ENCODE peak calls at places on chromosome 20, in six cellular contexts. P is aorta, F is stromal cell of bone marrow, O is kidney epithelial cell, I is astrocyte of the spinal cord, Q is small intestine. R is an unnamed sample.

GRCh38 chr20:9981834-9982233 is 53.0 kb upstream of the ANKEF1 start:
- DNase-seq in Q (peak; percentile 59), I (no peak), F (no peak), P (no peak), O (no peak), R (no peak)

GRCh38 chr20:25309395-25310267 is 61.7 kb downstream of the PYGB start:
- DNase-seq in I (peak; percentile 86), Q (peak; percentile 85), F (peak; percentile 82), P (peak; percentile 78), O (peak; percentile 75), R (no peak)

GRCh38 chr20:33282991-33283555 is at the start of gene BPIFB1:
- DNase-seq in F (no peak), Q (no peak), P (peak; percentile 38), I (no peak), O (no peak), R (no peak)

GRCh38 chr20:63097336-63097831 is 90.6 kb upstream of the BHLHE23 start:
- DNase-seq in I (no peak), O (no peak), P (peak; percentile 55), F (no peak), Q (no peak), R (no peak)

GRCh38 chr20:13625241-13625981 is 13.3 kb downstream of the TASP1 start:
- DNase-seq in P (no peak), Q (no peak), I (no peak), F (no peak), O (no peak), R (no peak)

GRCh38 chr20:53734006-53734688 is 140.5 kb upstream of the ZNF217 start:
- DNase-seq in F (no peak), P (no peak), Q (no peak), O (no peak), I (no peak), R (no peak)

GRCh38 chr20:7665311-7665863 is 274.9 kb downstream of the HAO1 start:
- DNase-seq in O (no peak), P (no peak), Q (no peak), F (no peak), I (peak; percentile 49), R (no peak)

GRCh38 chr20:53077373-53078205 is 105.4 kb downstream of the TSHZ2 start:
- DNase-seq in P (no peak), F (no peak), I (peak; percentile 13), O (no peak), Q (peak; percentile 93), R (no peak)

GRCh38 chr20:14902432-14903089 is 565.1 kb upstream of the FLRT3 start:
- DNase-seq in O (no peak), I (no peak), F (no peak), P (no peak), Q (no peak), R (no peak)

GRCh38 chr20:41618807-41619294 is 674 bp upstream of the CHD6 start:
- DNase-seq in I (peak; percentile 4), P (no peak), O (no peak), Q (peak; percentile 25), F (no peak), R (peak; percentile 57)

GRCh38 chr20:31680286-31681127 is 42.2 kb downstream of the BCL2L1 start:
- DNase-seq in O (no peak), I (no peak), P (peak; percentile 2), F (no peak), Q (no peak), R (no peak)

GRCh38 chr20:3121271-3121911 is 36.9 kb upstream of the AVP start:
- DNase-seq in P (no peak), F (no peak), Q (no peak), O (no peak), I (no peak), R (no peak)

GRCh38 chr20:63118303-63118670 is 97.6 kb downstream of the YTHDF1 start:
- DNase-seq in F (no peak), I (no peak), O (no peak), Q (no peak), P (peak; percentile 44), R (no peak)

GRCh38 chr20:64142546-64142945 is 21.7 kb upstream of the MYT1 start:
- DNase-seq in I (no peak), O (no peak), Q (no peak), F (no peak), P (peak; percentile 24), R (no peak)

GRCh38 chr20:20360464-20360863 is 7.4 kb upstream of the INSM1 start:
- DNase-seq in Q (peak; percentile 67), O (peak; percentile 7), P (no peak), F (peak; percentile 59), I (peak; percentile 71), R (no peak)

GRCh38 chr20:12287575-12287974 is 369.9 kb downstream of the BTBD3 start:
- DNase-seq in O (peak; percentile 16), Q (no peak), F (no peak), P (no peak), I (no peak), R (no peak)

GRCh38 chr20:50331469-50332251 is 141.0 kb downstream of the CEBPB start:
- DNase-seq in P (peak; percentile 51), Q (no peak), F (no peak), I (no peak), O (no peak), R (no peak)

GRCh38 chr20:38460040-38460623 is 12.5 kb upstream of the RALGAPB start:
- DNase-seq in F (peak; percentile 30), P (peak; percentile 2), O (peak; percentile 87), Q (peak; percentile 95), I (peak; percentile 88), R (no peak)

GRCh38 chr20:16595376-16595775 is 22.1 kb upstream of the KIF16B start:
- DNase-seq in I (no peak), Q (no peak), O (no peak), F (no peak), P (no peak), R (no peak)

GRCh38 chr20:46951840-46952497 is 57.3 kb downstream of the EYA2 start:
- DNase-seq in F (no peak), Q (no peak), I (peak; percentile 24), P (no peak), O (no peak), R (no peak)

GRCh38 chr20:43667341-43668132 is 623 bp downstream of the MYBL2 start:
- DNase-seq in Q (no peak), O (no peak), F (no peak), I (no peak), P (peak; percentile 70), R (no peak)

GRCh38 chr20:39421571-39422099 is 459.5 kb downstream of the DHX35 start:
- DNase-seq in F (no peak), P (no peak), I (no peak), Q (no peak), O (no peak), R (no peak)

GRCh38 chr20:8094415-8094818 is 37.6 kb upstream of the PLCB1 start:
- DNase-seq in I (peak; percentile 56), F (peak; percentile 75), P (no peak), O (no peak), Q (no peak), R (peak; percentile 49)

GRCh38 chr20:4730782-4731181 is 9.1 kb downstream of the PRND start:
- DNase-seq in O (no peak), F (no peak), I (no peak), Q (no peak), P (no peak), R (no peak)

GRCh38 chr20:32804022-32804715 is 15.6 kb upstream of the MAPRE1 start:
- DNase-seq in P (peak; percentile 23), I (no peak), Q (no peak), F (no peak), O (no peak), R (no peak)

GRCh38 chr20:37522258-37523011 is 1.4 kb downstream of the NNAT start:
- DNase-seq in I (peak; percentile 58), O (no peak), F (no peak), Q (peak; percentile 67), P (no peak), R (no peak)

GRCh38 chr20:52003976-52004375 is 187.6 kb downstream of the ZFP64 start:
- DNase-seq in I (no peak), F (no peak), Q (no peak), O (no peak), P (no peak), R (no peak)

GRCh38 chr20:42308980-42309524 is 690.9 kb upstream of the CHD6 start:
- DNase-seq in O (no peak), Q (no peak), I (no peak), P (no peak), F (no peak), R (no peak)

GRCh38 chr20:64212750-64213149 is 42.8 kb upstream of the PCMTD2 start:
- DNase-seq in I (peak; percentile 29), F (peak; percentile 47), Q (no peak), O (no peak), P (no peak), R (peak; percentile 18)

GRCh38 chr20:47865912-47866311 is 80.6 kb upstream of the SULF2 start:
- DNase-seq in O (no peak), Q (no peak), I (no peak), P (no peak), F (no peak), R (no peak)

GRCh38 chr20:43040427-43040826 is 149.3 kb downstream of the PTPRT start:
- DNase-seq in I (no peak), P (no peak), O (no peak), F (no peak), Q (no peak), R (no peak)

GRCh38 chr20:50333856-50334255 is 143.2 kb downstream of the CEBPB start:
- DNase-seq in Q (no peak), F (peak; percentile 95), P (peak; percentile 46), O (peak; percentile 86), I (peak; percentile 81), R (no peak)

GRCh38 chr20:44186674-44187053 is 324 bp downstream of the JPH2 start:
- DNase-seq in P (peak; percentile 71), I (no peak), O (no peak), Q (peak; percentile 81), F (no peak), R (no peak)

GRCh38 chr20:63036266-63036665 is 29.5 kb upstream of the BHLHE23 start:
- DNase-seq in O (no peak), F (no peak), Q (no peak), P (peak; percentile 43), I (no peak), R (no peak)

GRCh38 chr20:3093861-3094361 is 9.4 kb upstream of the AVP start:
- DNase-seq in O (no peak), Q (no peak), F (no peak), P (no peak), I (no peak), R (no peak)

GRCh38 chr20:32449890-32450401 is 91.8 kb downstream of the ASXL1 start:
- DNase-seq in Q (no peak), I (no peak), O (no peak), F (no peak), P (peak; percentile 27), R (no peak)

GRCh38 chr20:19907326-19908056 is 109.7 kb upstream of the NAA20 start:
- DNase-seq in F (no peak), P (peak; percentile 80), Q (no peak), I (no peak), O (no peak), R (no peak)

GRCh38 chr20:19683168-19683567 is 74.9 kb upstream of the RIN2 start:
- DNase-seq in Q (no peak), F (no peak), P (no peak), O (no peak), I (no peak), R (no peak)

R was measured in C1 segment of cervical spinal cord.